ENCODE peak calls at places on chromosome 6, in seven cellular contexts. S, G, C, D, T, F and N are unnamed samples.

GRCh38 chr6:82611751-82612150 is 248.1 kb downstream of the TPBG start:
- DNase-seq in F (no peak), D (no peak), G (no peak), C (no peak), T (no peak), S (no peak), N (no peak)

GRCh38 chr6:139242457-139243240 is 49.1 kb downstream of the TXLNB start:
- DNase-seq in T (no peak), F (no peak), S (no peak), C (no peak), D (no peak), G (no peak), N (no peak)

GRCh38 chr6:22681761-22682160 is 112.4 kb downstream of the HDGFL1 start:
- DNase-seq in C (no peak), G (no peak), S (no peak), F (no peak), T (no peak), D (no peak), N (no peak)

GRCh38 chr6:107560657-107561056 is 70.7 kb downstream of the SOBP start:
- DNase-seq in T (no peak), F (peak), G (peak), D (peak), S (no peak), C (peak), N (no peak)

GRCh38 chr6:14017626-14018475 is 93.1 kb downstream of the RNF182 start:
- DNase-seq in G (no peak), F (peak), C (peak), S (peak), D (no peak), T (no peak), N (no peak)

GRCh38 chr6:33264015-33264414 is 7.7 kb downstream of the VPS52 start:
- DNase-seq in C (no peak), F (no peak), T (no peak), D (no peak), G (no peak), S (no peak), N (no peak)

GRCh38 chr6:155832596-155832995 is 377.0 kb upstream of the NOX3 start:
- DNase-seq in S (no peak), F (peak), G (no peak), D (no peak), T (no peak), C (no peak), N (peak)

GRCh38 chr6:16762265-16762546 is 946 bp upstream of the ATXN1 start:
- DNase-seq in T (no peak), C (no peak), G (no peak), S (no peak), D (peak), F (peak), N (no peak)

GRCh38 chr6:9116026-9116425 is 680.7 kb upstream of the SLC35B3 start:
- DNase-seq in F (no peak), D (peak), S (no peak), G (no peak), C (no peak), T (no peak), N (peak)

GRCh38 chr6:11232968-11233626 is 629 bp upstream of the NEDD9 start:
- DNase-seq in T (no peak), D (peak), G (peak), F (peak), C (peak), S (peak), N (peak)
- TF ChIP-seq EZH2phosphoT487 in T (no peak), D (no peak), G (no peak), F (no peak), C (no peak), S (peak), N (no peak)

GRCh38 chr6:135243871-135244796 is 63.0 kb downstream of the MYB start:
- DNase-seq in S (no peak), C (no peak), G (peak), F (no peak), T (no peak), D (no peak), N (peak)

GRCh38 chr6:135240711-135241110 is 59.6 kb downstream of the MYB start:
- DNase-seq in S (no peak), D (no peak), C (no peak), G (no peak), F (no peak), T (no peak), N (no peak)

GRCh38 chr6:135250234-135250633 is 69.1 kb downstream of the MYB start:
- DNase-seq in C (no peak), D (peak), F (no peak), G (no peak), S (no peak), T (no peak), N (peak)

DNA sequence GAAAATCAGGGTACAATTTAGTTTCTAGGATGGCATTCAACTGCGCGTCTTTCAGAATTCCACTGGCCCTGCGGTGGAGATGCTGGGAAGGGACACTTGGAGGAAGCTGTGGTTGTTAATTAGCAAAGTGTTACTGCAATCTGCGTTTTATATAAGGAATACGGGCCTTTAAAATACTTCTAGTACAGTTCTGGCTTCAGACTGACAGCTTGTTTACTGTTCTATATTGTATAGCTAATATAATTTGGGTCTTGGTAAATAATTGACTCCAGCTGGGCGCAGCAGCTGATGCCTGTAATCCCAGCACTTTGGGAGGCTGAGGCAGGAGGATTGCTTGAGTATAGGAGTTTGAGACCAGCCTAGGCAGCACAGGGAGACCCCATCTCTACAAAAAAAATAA is 63.7 kb downstream of the MYB start:
- DNase-seq in G (no peak), S (no peak), D (no peak), C (no peak), T (no peak), F (no peak), N (no peak)
- H2AFZ ChIP-seq in G (peak), S (peak), D (no peak), C (no peak), T (no peak), F (peak), N (peak)

DNA sequence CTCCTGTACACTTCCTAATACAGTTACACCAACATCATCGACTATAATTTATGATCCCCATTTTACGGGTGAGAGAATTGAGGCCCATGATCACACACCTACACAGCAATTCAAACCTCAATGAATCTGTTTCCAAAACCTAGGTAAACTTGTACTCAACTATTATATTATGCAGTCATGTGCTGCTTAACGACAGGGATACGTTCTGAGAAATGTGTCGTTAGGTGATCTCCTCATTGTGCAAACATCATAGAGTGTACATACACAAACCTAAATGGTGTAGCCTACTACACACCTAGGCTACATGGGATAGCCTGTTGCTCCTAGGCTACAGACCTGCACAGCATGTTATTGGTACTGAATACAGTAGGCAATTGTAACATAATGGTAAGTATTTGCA is 385.6 kb downstream of the ARHGAP18 start:
- DNase-seq in C (no peak), D (no peak), T (no peak), F (no peak), S (no peak), G (no peak), N (no peak)
- TF ChIP-seq EZH2phosphoT487 in C (no peak), D (no peak), T (no peak), F (no peak), S (no peak), G (no peak), N (no peak)

GRCh38 chr6:28125396-28125795 is 987 bp downstream of the ZSCAN16 start:
- DNase-seq in T (no peak), G (no peak), C (no peak), F (no peak), S (no peak), D (no peak), N (no peak)
- H2AFZ ChIP-seq in T (no peak), G (peak), C (peak), F (no peak), S (no peak), D (no peak), N (no peak)

GRCh38 chr6:7246401-7247178 is 66.4 kb downstream of the SSR1 start:
- DNase-seq in G (no peak), S (no peak), C (no peak), F (peak), T (no peak), D (no peak), N (no peak)
- TF ChIP-seq EZH2phosphoT487 in G (no peak), S (no peak), C (no peak), F (no peak), T (no peak), D (no peak), N (no peak)

GRCh38 chr6:89351632-89352328 is 742 bp downstream of the UBE2J1 start:
- DNase-seq in D (peak), C (peak), S (no peak), F (peak), T (peak), G (no peak), N (peak)
- H2AFZ ChIP-seq in D (peak), C (peak), S (peak), F (peak), T (peak), G (no peak), N (peak)

GRCh38 chr6:105270511-105270910 is 90.7 kb upstream of the POPDC3 start:
- DNase-seq in S (no peak), G (no peak), D (peak), T (no peak), C (no peak), F (no peak), N (peak)
- TF ChIP-seq EZH2phosphoT487 in S (no peak), G (no peak), D (no peak), T (no peak), C (no peak), F (no peak), N (no peak)

GRCh38 chr6:27049863-27050781 is 197.4 kb upstream of the PRSS16 start:
- DNase-seq in S (peak), F (peak), D (no peak), C (no peak), T (no peak), G (no peak), N (no peak)
- H2AFZ ChIP-seq in S (peak), F (peak), D (no peak), C (no peak), T (no peak), G (no peak), N (no peak)

GRCh38 chr6:146785001-146785585 is 186.3 kb downstream of the ADGB start:
- DNase-seq in T (peak), G (peak), D (peak), S (peak), C (peak), F (peak), N (peak)
- TF ChIP-seq EZH2phosphoT487 in T (no peak), G (no peak), D (no peak), S (no peak), C (no peak), F (no peak), N (no peak)

GRCh38 chr6:46973029-46973428 is 51.3 kb upstream of the ADGRF5 start:
- DNase-seq in F (no peak), C (no peak), G (no peak), T (no peak), D (no peak), S (no peak), N (peak)

GRCh38 chr6:46967950-46968349 is 46.2 kb upstream of the ADGRF5 start:
- DNase-seq in F (no peak), C (no peak), G (no peak), D (no peak), S (no peak), T (no peak), N (peak)

GRCh38 chr6:46964716-46965519 is 43.2 kb upstream of the ADGRF5 start:
- DNase-seq in T (no peak), S (no peak), C (no peak), D (peak), G (no peak), F (no peak), N (no peak)

GRCh38 chr6:46972521-46972920 is 50.8 kb upstream of the ADGRF5 start:
- DNase-seq in S (no peak), C (no peak), F (no peak), G (no peak), T (no peak), D (no peak), N (no peak)

DNA sequence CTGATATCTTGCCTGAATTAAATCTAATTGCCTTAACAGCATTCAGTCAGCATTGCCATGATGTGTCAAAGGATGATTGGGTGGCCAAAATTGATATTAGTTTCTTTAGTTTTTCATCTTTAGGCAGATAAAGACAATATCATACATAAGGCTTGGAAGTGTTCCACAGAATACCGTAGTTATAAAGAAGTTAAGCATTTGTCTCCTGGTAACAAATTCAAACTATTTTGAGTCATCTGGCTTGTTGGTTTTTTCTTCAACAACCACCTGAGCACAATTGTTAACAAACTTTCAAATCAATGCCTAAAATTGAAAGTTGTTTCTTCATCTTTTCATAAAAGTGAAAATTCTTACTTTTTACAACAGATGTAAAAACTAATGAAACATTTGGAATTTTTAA is 47.5 kb upstream of the ADGRF5 start:
- DNase-seq in D (no peak), G (no peak), C (no peak), S (no peak), T (no peak), F (no peak), N (no peak)
- H2AFZ ChIP-seq in D (no peak), G (no peak), C (no peak), S (no peak), T (no peak), F (no peak), N (peak)